ENCODE peak calls at places on chromosomes 12 and 14, in four cellular contexts. H is uterus; P is CD4-positive, alpha-beta T cell; F is neural progenitor cell. T is an unnamed sample.
A peak's percentile ranks its signal among the peaks of the same experiment; 100 is the strongest.

GRCh38 chr12:29103539-29103974 is 45.5 kb upstream of the FAR2 start:
- DNase-seq in H (no peak), P (peak; percentile 5), F (no peak), T (no peak)

GRCh38 chr12:129237881-129238280 is 384.6 kb downstream of the GLT1D1 start:
- DNase-seq in H (no peak), P (no peak), F (no peak), T (no peak)

GRCh38 chr12:104011265-104011664 is 38.7 kb downstream of the GLT8D2 start:
- DNase-seq in H (no peak), P (no peak), F (no peak), T (no peak)

GRCh38 chr12:122738561-122738960 is 7.9 kb upstream of the HCAR1 start:
- DNase-seq in H (no peak), P (no peak), F (no peak), T (no peak)

GRCh38 chr14:26286066-26286791 is 311.6 kb downstream of the NOVA1 start:
- DNase-seq in H (no peak), P (no peak), F (no peak), T (no peak)

GRCh38 chr14:64702493-64703392 is 1.5 kb upstream of the PLEKHG3 start:
- DNase-seq in H (no peak), P (no peak), F (peak; percentile 83), T (peak; percentile 55)

GRCh38 chr12:69024413-69024812 is 91.4 kb upstream of the CPM start:
- DNase-seq in H (no peak), P (no peak), F (no peak), T (no peak)

GRCh38 chr12:57242329-57242690 is 8.7 kb downstream of the STAC3 start:
- DNase-seq in H (no peak), P (no peak), F (no peak), T (no peak)

GRCh38 chr14:32934891-32935633 is 3.6 kb upstream of the NPAS3 start:
- DNase-seq in H (peak; percentile 20), P (no peak), F (peak; percentile 57), T (no peak)

GRCh38 chr12:74337951-74338350 is 199.7 kb upstream of the ATXN7L3B start:
- DNase-seq in H (no peak), P (no peak), F (no peak), T (no peak)

GRCh38 chr12:538731-539539 is 79.2 kb downstream of the B4GALNT3 start:
- DNase-seq in H (no peak), P (peak; percentile 25), F (no peak), T (no peak)

GRCh38 chr14:55533960-55534359 is 46.0 kb upstream of the KTN1 start:
- DNase-seq in H (no peak), P (no peak), F (no peak), T (no peak)

GRCh38 chr12:7005288-7005687 is 13.0 kb downstream of the LPCAT3 start:
- DNase-seq in H (no peak), P (no peak), F (no peak), T (no peak)

GRCh38 chr14:74491952-74492351 is 1.2 kb downstream of the NPC2 start:
- DNase-seq in H (no peak), P (no peak), F (peak; percentile 50), T (no peak)

GRCh38 chr14:37697489-37698121 is 102.2 kb downstream of the TTC6 start:
- DNase-seq in H (no peak), P (no peak), F (no peak), T (no peak)

GRCh38 chr12:48924617-48925217 is 575 bp downstream of the FKBP11 start:
- DNase-seq in H (peak; percentile 51), P (peak; percentile 69), F (peak; percentile 58), T (peak; percentile 25)
- TF ChIP-seq CTCF in H (peak; percentile 44), P (peak; percentile 75), F (peak; percentile 55), T (peak; percentile 37)

DNA sequence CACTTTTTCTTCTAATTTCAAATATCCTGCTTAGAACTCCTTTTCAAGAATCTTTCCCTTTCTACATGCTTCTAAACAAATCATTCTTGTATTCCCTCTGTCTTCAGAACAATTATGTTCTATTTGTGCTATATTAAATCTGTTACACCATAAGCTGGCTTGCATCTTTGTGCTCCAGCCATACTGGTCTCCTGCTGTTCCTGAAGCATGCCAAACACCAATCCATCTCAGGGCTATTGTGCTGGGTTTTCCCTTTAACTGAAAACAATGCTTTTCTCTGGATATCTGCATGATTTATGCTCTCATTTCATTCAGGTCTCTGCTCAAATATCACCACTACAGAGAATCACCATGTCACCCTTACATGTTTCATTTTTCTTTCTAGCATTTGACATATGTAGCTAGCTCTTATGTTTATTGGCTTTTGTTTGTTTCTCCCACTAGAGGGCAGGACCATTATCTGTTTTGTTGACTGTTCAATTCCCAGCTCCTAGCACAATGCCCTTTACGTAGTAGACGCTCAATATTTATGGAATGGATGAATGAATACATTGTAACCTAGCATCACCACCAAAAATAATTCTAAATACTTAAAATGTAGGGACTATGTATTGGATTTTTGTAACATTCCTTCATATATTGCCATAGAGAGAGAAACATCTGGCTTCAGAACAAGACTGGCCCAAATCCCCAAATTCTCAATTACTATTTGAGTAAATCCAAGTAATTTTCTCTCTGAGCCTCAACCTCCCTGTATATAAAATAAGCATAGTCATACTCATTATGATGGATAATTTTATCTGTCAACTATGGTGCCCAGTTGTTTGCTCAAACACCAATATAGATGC is 302.0 kb upstream of the SYT1 start:
- DNase-seq in H (no peak), P (no peak), F (no peak), T (no peak)
- TF ChIP-seq CTCF in H (no peak), P (no peak), F (peak; percentile 65), T (no peak)

DNA sequence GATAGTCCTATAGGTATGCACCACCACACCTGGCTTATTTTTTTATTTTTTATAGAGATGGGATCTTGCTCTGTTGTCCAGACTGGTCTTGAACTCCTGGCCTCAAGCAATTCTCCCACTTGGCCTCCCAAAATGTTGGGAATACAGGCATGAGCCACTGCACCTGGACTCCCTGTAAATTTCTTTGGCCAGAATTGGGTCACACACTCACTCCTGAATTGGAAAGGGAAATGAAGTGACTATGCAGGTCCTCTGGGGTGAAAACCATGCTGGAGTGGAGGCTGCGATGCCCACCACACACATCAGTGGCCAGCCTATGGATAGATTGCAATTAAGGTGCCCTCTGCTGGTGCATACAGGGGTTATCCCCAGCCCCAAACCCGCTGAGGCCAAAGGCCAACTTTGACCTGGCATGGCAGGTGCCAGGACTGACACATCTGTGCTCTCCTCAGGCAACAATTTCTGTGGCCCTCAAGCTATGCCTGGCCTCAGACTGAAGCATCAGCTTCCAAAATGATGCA is 125.6 kb downstream of the SLC38A6 start:
- DNase-seq in H (no peak), P (no peak), F (no peak), T (no peak)
- TF ChIP-seq CTCF in H (no peak), P (no peak), F (peak; percentile 39), T (no peak)

GRCh38 chr12:96402061-96402460 is 1.8 kb upstream of the CDK17 start:
- DNase-seq in H (no peak), P (no peak), F (peak; percentile 51), T (no peak)

GRCh38 chr12:96399919-96400630 is at the start of gene CDK17:
- DNase-seq in H (peak; percentile 87), P (peak; percentile 84), F (peak; percentile 91), T (peak; percentile 71)

GRCh38 chr12:96399081-96399918 is 939 bp downstream of the CDK17 start:
- DNase-seq in H (peak; percentile 80), P (peak; percentile 47), F (peak; percentile 82), T (peak; percentile 50)

GRCh38 chr12:96400631-96401060 is 407 bp upstream of the CDK17 start:
- DNase-seq in H (no peak), P (no peak), F (no peak), T (no peak)

DNA sequence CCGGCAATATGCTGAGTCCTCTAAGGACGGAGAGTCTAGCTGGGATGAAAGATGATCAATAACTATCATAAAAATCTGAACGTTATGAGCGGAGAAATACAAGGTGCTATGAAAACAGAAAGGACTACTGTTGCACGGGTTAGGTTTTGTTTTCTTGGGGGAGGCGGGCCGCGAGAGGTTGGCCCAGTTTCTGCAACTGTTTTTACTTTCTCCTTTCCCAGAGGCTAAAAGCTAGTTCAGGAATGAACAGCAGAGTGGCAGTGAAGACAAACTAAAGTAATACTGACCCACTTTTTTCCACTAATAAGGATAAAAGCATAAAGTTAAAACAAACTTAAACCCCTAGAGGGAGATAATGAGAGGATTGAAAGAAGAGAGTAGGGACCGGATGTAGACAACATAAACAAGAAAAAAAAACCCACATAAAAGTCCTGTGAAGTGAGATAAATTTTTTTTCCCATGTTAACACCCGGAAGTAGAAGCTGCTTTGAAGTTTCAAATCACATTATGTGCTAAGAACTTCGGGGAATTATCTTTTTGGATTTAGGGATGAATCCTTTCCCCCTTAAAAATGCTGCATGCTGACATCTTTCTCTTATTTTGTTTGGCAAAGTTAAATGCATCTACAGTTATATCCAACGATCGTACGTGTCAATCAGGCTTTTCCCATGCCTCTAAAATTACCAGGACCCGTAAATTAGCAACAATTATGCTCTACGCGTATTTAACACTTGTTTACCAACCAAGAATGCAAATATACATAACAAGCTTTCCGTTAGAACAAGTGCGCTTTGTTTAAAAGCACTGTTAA is 1.0 kb upstream of the CDK17 start:
- DNase-seq in H (no peak), P (peak; percentile 17), F (peak; percentile 4), T (no peak)
- TF ChIP-seq CTCF in H (peak; percentile 53), P (peak; percentile 74), F (peak; percentile 37), T (no peak)

DNA sequence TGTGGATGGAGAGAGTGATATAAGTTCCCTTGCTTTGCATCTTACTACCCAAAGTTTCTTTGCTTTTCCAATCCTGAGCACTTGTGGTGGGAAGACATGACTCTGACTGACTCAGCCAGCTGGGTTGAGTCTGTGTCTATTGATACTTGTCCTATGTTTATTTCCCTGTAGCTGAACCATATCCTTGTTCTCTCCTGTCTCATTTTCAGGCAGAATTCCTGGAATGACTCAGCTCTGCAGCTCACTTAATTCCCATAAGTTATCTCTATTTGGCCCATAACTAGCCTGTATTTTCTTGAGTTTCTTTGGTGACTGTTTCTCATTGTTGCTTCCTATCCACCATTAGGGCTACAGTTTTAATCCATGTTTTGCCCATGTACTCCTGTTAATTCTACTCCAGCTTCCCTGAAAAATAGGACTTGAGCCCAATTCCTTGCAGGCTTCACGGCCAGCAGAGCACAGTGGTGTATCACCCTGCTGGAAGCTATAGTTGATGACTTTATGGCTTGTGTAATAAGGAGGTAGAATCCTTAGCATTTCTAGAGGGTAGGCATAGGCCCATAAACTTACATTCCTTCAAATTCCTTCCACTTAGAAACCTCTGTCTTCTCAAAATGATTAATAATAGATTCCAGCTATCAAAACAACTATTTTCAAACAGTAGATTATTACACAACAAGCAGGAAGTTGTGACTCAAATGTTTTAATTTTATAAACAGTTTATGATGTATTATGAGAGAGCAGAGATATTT is 183.1 kb downstream of the TMTC3 start:
- DNase-seq in H (no peak), P (no peak), F (no peak), T (no peak)
- TF ChIP-seq CTCF in H (no peak), P (no peak), F (no peak), T (no peak)

GRCh38 chr12:47889040-47889439 is 15.8 kb downstream of the VDR start:
- DNase-seq in H (no peak), P (no peak), F (no peak), T (no peak)
- TF ChIP-seq CTCF in H (no peak), P (no peak), F (no peak), T (no peak)

T was measured in mesothelial cell of epicardium.